ENCODE peak calls at places on chromosome 20, in eight cellular contexts. K, B, E, N, Z, R, A and T are unnamed samples.
A peak's percentile ranks its signal among the peaks of the same experiment; 100 is the strongest.

GRCh38 chr20:6767166-6767535 is 335 bp upstream of the BMP2 start:
- DNase-seq in K (no peak), B (peak; percentile 16), E (no peak), N (no peak), Z (no peak), R (no peak), A (no peak), T (no peak)

GRCh38 chr20:8361008-8361652 is 229.1 kb downstream of the PLCB1 start:
- DNase-seq in K (no peak), B (no peak), E (no peak), N (no peak), Z (no peak), R (peak; percentile 46), A (no peak), T (no peak)

GRCh38 chr20:44993343-44993742 is 27.0 kb downstream of the STK4 start:
- DNase-seq in K (peak; percentile 65), B (no peak), E (no peak), N (no peak), Z (no peak), R (no peak), A (no peak), T (no peak)

GRCh38 chr20:62300319-62300718 is 2.5 kb upstream of the ADRM1 start:
- DNase-seq in K (no peak), B (no peak), E (no peak), N (no peak), Z (no peak), R (no peak), A (no peak), T (no peak)

GRCh38 chr20:17966432-17967312 is 1.9 kb downstream of the SNX5 start:
- DNase-seq in K (peak; percentile 49), B (no peak), E (no peak), N (no peak), Z (no peak), R (no peak), A (no peak), T (no peak)

GRCh38 chr20:19741914-19742313 is 16.1 kb upstream of the RIN2 start:
- DNase-seq in K (no peak), B (no peak), E (no peak), N (no peak), Z (no peak), R (no peak), A (no peak), T (no peak)

GRCh38 chr20:41095110-41095969 is 42.0 kb upstream of the PLCG1 start:
- DNase-seq in K (peak; percentile 71), B (peak; percentile 67), E (peak; percentile 71), N (peak; percentile 75), Z (peak; percentile 18), R (peak; percentile 58), A (peak; percentile 37), T (peak; percentile 60)

GRCh38 chr20:574297-574942 is 30.8 kb upstream of the CSNK2A1 start:
- DNase-seq in K (peak; percentile 70), B (no peak), E (no peak), N (no peak), Z (no peak), R (no peak), A (no peak), T (no peak)

GRCh38 chr20:10113746-10114145 is 79.0 kb downstream of the ANKEF1 start:
- DNase-seq in K (no peak), B (no peak), E (no peak), N (no peak), Z (no peak), R (no peak), A (no peak), T (no peak)

GRCh38 chr20:38939686-38940085 is 13.5 kb downstream of the FAM83D start:
- DNase-seq in K (peak; percentile 81), B (no peak), E (no peak), N (no peak), Z (no peak), R (no peak), A (no peak), T (no peak)

GRCh38 chr20:57397004-57397692 is 6.0 kb downstream of the RBM38 start:
- DNase-seq in K (no peak), B (no peak), E (no peak), N (no peak), Z (no peak), R (no peak), A (no peak), T (peak; percentile 56)

GRCh38 chr20:33851842-33852466 is 40.8 kb downstream of the CHMP4B start:
- DNase-seq in K (no peak), B (no peak), E (no peak), N (no peak), Z (no peak), R (no peak), A (no peak), T (no peak)

GRCh38 chr20:19456600-19457390 is 244.4 kb downstream of the SLC24A3 start:
- DNase-seq in K (no peak), B (no peak), E (no peak), N (no peak), Z (no peak), R (no peak), A (no peak), T (no peak)

GRCh38 chr20:43939762-43940121 is 25.1 kb downstream of the TOX2 start:
- DNase-seq in K (no peak), B (no peak), E (no peak), N (no peak), Z (no peak), R (no peak), A (no peak), T (peak; percentile 24)

GRCh38 chr20:46683068-46683477 is 6.2 kb downstream of the TP53RK start:
- DNase-seq in K (peak; percentile 58), B (no peak), E (peak; percentile 29), N (no peak), Z (no peak), R (no peak), A (no peak), T (no peak)

GRCh38 chr20:46683620-46683938 is 5.7 kb downstream of the TP53RK start:
- DNase-seq in K (no peak), B (no peak), E (no peak), N (no peak), Z (no peak), R (no peak), A (no peak), T (no peak)

GRCh38 chr20:46681032-46681854 is 8.0 kb downstream of the TP53RK start:
- DNase-seq in K (peak; percentile 52), B (peak; percentile 44), E (peak; percentile 56), N (peak; percentile 88), Z (no peak), R (peak; percentile 72), A (peak; percentile 61), T (peak; percentile 52)

GRCh38 chr20:46682063-46682821 is 7.0 kb downstream of the TP53RK start:
- DNase-seq in K (no peak), B (no peak), E (no peak), N (no peak), Z (no peak), R (no peak), A (no peak), T (no peak)

GRCh38 chr20:46683939-46684750 is 5.1 kb downstream of the TP53RK start:
- DNase-seq in K (peak; percentile 39), B (peak; percentile 51), E (peak; percentile 73), N (no peak), Z (no peak), R (peak; percentile 73), A (no peak), T (peak; percentile 84)
- H3K4me3 ChIP-seq in K (peak overlapping the region; percentile 19), B (peak overlapping the region; percentile 19), E (peak overlapping the region; percentile 44), N (no peak overlapping the region), Z (peak overlapping the region; percentile 65), R (no peak overlapping the region), A (no peak overlapping the region), T (no peak overlapping the region)

GRCh38 chr20:49280463-49281058 is 2.7 kb upstream of the ZNFX1 start:
- DNase-seq in K (no peak), B (no peak), E (no peak), N (no peak), Z (no peak), R (no peak), A (no peak), T (no peak)

GRCh38 chr20:49283176-49283702 is 5.4 kb upstream of the ZNFX1 start:
- DNase-seq in K (no peak), B (no peak), E (no peak), N (no peak), Z (no peak), R (no peak), A (no peak), T (no peak)

GRCh38 chr20:49282584-49283171 is 4.8 kb upstream of the ZNFX1 start:
- DNase-seq in K (no peak), B (no peak), E (no peak), N (no peak), Z (no peak), R (no peak), A (no peak), T (no peak)

GRCh38 chr20:49281059-49281912 is 3.4 kb upstream of the ZNFX1 start:
- DNase-seq in K (peak; percentile 75), B (no peak), E (peak; percentile 54), N (peak; percentile 45), Z (no peak), R (no peak), A (no peak), T (no peak)

DNA sequence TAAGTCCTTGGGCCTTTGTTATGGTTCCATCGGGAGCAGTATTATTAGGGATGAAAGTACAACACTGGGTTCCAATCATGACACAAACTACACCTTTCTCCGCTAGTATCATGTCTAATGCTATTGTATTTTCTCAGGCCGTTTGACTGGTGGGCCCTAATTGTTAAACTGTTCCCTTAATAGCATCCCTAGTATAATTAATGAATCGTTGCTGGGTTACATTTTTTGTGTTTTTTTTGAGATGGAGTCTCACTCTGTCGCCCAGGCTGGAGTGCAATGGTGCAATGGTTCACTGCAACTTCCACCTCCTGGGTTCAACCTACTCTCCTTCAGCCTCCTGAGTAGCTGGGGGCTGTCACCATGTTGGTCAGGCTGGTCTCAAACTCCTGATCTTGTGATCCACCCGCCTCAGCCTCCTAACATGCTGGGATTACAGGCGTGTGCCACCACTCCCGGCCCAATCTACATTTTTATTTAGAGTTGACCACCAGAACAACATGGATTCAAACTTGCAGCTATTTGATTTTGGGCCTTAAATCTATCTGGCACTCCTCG is 4.1 kb upstream of the ZNFX1 start:
- DNase-seq in K (no peak), B (no peak), E (no peak), N (no peak), Z (no peak), R (no peak), A (no peak), T (no peak)
- H3K4me1 ChIP-seq in K (peaks cover 57% of the 10 kb centered on the region), B (peaks cover 4% of the 10 kb centered on the region), E (peaks cover 19% of the 10 kb centered on the region), N (peaks cover 72% of the 10 kb centered on the region), Z (peaks cover 2% of the 10 kb centered on the region), R (peaks cover 43% of the 10 kb centered on the region), A (peaks cover 13% of the 10 kb centered on the region), T (peaks cover 2% of the 10 kb centered on the region)

DNA sequence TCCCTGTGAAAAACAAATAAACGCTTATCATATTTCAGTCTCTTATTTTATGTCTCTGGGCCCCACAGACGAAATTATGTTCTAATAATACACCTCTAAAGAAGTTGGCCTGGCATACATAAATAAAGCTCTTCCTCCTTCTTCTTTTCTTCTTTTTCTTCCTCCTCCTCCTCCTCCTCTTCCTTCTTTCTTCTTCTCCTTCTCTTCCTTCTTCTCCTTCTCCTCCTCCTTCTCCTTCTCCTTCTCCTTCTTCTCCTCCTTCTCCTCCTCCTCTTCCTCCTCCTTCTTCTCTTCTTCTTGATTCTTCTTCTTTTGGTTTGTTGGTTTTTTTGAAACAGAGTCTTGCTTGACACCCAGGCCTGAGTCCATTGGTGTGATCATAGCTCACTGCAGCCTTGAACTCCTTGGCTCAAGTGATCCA is 41.8 kb upstream of the PTPN1 start:
- DNase-seq in K (no peak), B (no peak), E (no peak), N (no peak), Z (no peak), R (no peak), A (no peak), T (no peak)
- H3K4me3 ChIP-seq in K (no peak overlapping the region), B (no peak overlapping the region), E (no peak overlapping the region), N (no peak overlapping the region), Z (no peak overlapping the region), R (no peak overlapping the region), A (no peak overlapping the region), T (no peak overlapping the region)

GRCh38 chr20:63499333-63499969 is 568 bp upstream of the EEF1A2 start:
- DNase-seq in K (no peak), B (no peak), E (no peak), N (no peak), Z (no peak), R (no peak), A (no peak), T (no peak)
- H3K4me1 ChIP-seq in K (no peaks in the 10 kb centered on the region), B (no peaks in the 10 kb centered on the region), E (peaks cover 83% of the 10 kb centered on the region), N (peaks cover 6% of the 10 kb centered on the region), Z (peaks cover 12% of the 10 kb centered on the region), R (peaks cover 30% of the 10 kb centered on the region), A (peaks cover 30% of the 10 kb centered on the region), T (no peaks in the 10 kb centered on the region)